ENCODE peak calls at places on chromosomes 16 and 17, in nine cellular contexts. T is naive B cell; P is activated naive CD8-positive, alpha-beta T cell treated with anti-CD3 and anti-CD28 coated beads for 36 hours; Q is RWPE1; N is sigmoid colon; V is NCI-H2227 treated with DMSO at 0.1 percent for 48 hours; M is T-helper 2 cell; U is amniotic stem cell; H is left ventricle myocardium inferior. G is an unnamed sample.

GRCh38 chr16:85541619-85542547 is 71.2 kb upstream of the GSE1 start:
- DNase-seq in T (no peak), P (no peak), Q (no peak), N (no peak), V (no peak), M (no peak), U (no peak), H (no peak), G (no peak)

GRCh38 chr17:29155235-29155965 is 24.8 kb downstream of the MYO18A start:
- DNase-seq in T (no peak), P (peak), Q (peak), N (no peak), V (no peak), M (no peak), U (no peak), H (no peak), G (peak)

GRCh38 chr16:51416921-51417320 is 265.9 kb upstream of the SALL1 start:
- DNase-seq in T (no peak), P (no peak), Q (no peak), N (no peak), V (no peak), M (no peak), U (no peak), H (no peak), G (no peak)

GRCh38 chr17:55818026-55818425 is 67.2 kb downstream of the PCTP start:
- DNase-seq in T (no peak), P (no peak), Q (no peak), N (no peak), V (no peak), M (no peak), U (no peak), H (no peak), G (no peak)

GRCh38 chr17:47822785-47823184 is 1.2 kb upstream of the OSBPL7 start:
- DNase-seq in T (no peak), P (no peak), Q (no peak), N (no peak), V (no peak), M (no peak), U (no peak), H (no peak), G (no peak)

GRCh38 chr16:19717781-19718623 is at the start of the genes IQCK and KNOP1:
- DNase-seq in T (peak), P (peak), Q (peak), N (peak), V (peak), M (peak), U (peak), H (peak), G (peak)

GRCh38 chr16:19210968-19211367 is 42.9 kb downstream of the SYT17 start:
- DNase-seq in T (peak), P (no peak), Q (no peak), N (no peak), V (no peak), M (no peak), U (no peak), H (no peak), G (no peak)

GRCh38 chr16:66934138-66934838 is at the start of gene CIAO2B:
- DNase-seq in T (peak), P (peak), Q (peak), N (peak), V (peak), M (peak), U (peak), H (peak), G (peak)

GRCh38 chr17:57557793-57558681 is 187.1 kb downstream of the CCDC182 start:
- DNase-seq in T (peak), P (no peak), Q (peak), N (no peak), V (peak), M (no peak), U (peak), H (no peak), G (no peak)

GRCh38 chr16:54936979-54937672 is 6.5 kb downstream of the IRX5 start:
- DNase-seq in T (no peak), P (no peak), Q (no peak), N (no peak), V (no peak), M (no peak), U (no peak), H (no peak), G (peak)

GRCh38 chr16:82782715-82783251 is 156.0 kb downstream of the CDH13 start:
- DNase-seq in T (no peak), P (no peak), Q (no peak), N (no peak), V (no peak), M (no peak), U (no peak), H (peak), G (no peak)

GRCh38 chr16:62891-63290 is 9.3 kb downstream of the SNRNP25 start:
- DNase-seq in T (no peak), P (no peak), Q (no peak), N (no peak), V (no peak), M (no peak), U (no peak), H (no peak), G (no peak)

GRCh38 chr17:32256012-32256694 is 9.5 kb upstream of the RHBDL3 start:
- DNase-seq in T (no peak), P (no peak), Q (no peak), N (no peak), V (no peak), M (no peak), U (no peak), H (no peak), G (no peak)

GRCh38 chr17:7862692-7863437 is 5.1 kb downstream of the CYB5D1 start:
- DNase-seq in T (peak), P (peak), Q (no peak), N (peak), V (peak), M (peak), U (no peak), H (peak), G (peak)

GRCh38 chr17:46192484-46193245 is 564 bp downstream of the KANSL1 start:
- DNase-seq in T (peak), P (peak), Q (peak), N (peak), V (peak), M (peak), U (peak), H (peak), G (peak)

GRCh38 chr17:66691644-66692500 is 143.0 kb upstream of the CACNG5 start:
- DNase-seq in T (no peak), P (no peak), Q (no peak), N (no peak), V (no peak), M (peak), U (no peak), H (no peak), G (no peak)

GRCh38 chr16:49598386-49599170 is 225.0 kb downstream of the C16orf78 start:
- DNase-seq in T (no peak), P (no peak), Q (no peak), N (peak), V (no peak), M (no peak), U (no peak), H (no peak), G (no peak)

GRCh38 chr17:74249966-74250365 is 24.1 kb upstream of the DNAI2 start:
- DNase-seq in T (no peak), P (no peak), Q (no peak), N (no peak), V (no peak), M (no peak), U (no peak), H (no peak), G (no peak)

GRCh38 chr16:89322381-89323119 is 105.0 kb downstream of the ZNF778 start:
- DNase-seq in T (no peak), P (no peak), Q (no peak), N (peak), V (no peak), M (no peak), U (no peak), H (no peak), G (no peak)

GRCh38 chr17:53335443-53335842 is 487.3 kb upstream of the KIF2B start:
- DNase-seq in T (no peak), P (no peak), Q (no peak), N (no peak), V (no peak), M (no peak), U (no peak), H (no peak), G (no peak)